ENCODE peak calls at places on chromosomes 13 and 19, in four cellular contexts. P is GM03348, Q is NCI-H1092, V is kidney tubule cell. D is an unnamed sample.

GRCh38 chr19:13840751-13841338 is 36.1 kb upstream of the NANOS3 start:
- DNase-seq in Q (no peak), P (no peak), V (no peak), D (no peak)

GRCh38 chr19:57830071-57830602 is at the start of gene ZNF587B:
- DNase-seq in P (no peak), Q (no peak), V (peak), D (peak)

GRCh38 chr13:113552786-113553540 is 31.6 kb upstream of the TFDP1 start:
- DNase-seq in V (no peak), Q (no peak), P (no peak), D (no peak)

GRCh38 chr19:44680536-44680935 is 9.3 kb downstream of the CEACAM19 start:
- DNase-seq in P (no peak), V (no peak), Q (no peak), D (no peak)

GRCh38 chr13:107209811-107210210 is 641.9 kb upstream of the ARGLU1 start:
- DNase-seq in V (no peak), P (no peak), Q (no peak), D (no peak)

GRCh38 chr19:16661480-16662034 is 618 bp downstream of the TMEM38A start:
- DNase-seq in V (no peak), Q (peak), P (no peak), D (peak)

GRCh38 chr13:32851083-32852064 is 164.8 kb upstream of the KL start:
- DNase-seq in P (no peak), Q (no peak), V (no peak), D (no peak)

GRCh38 chr19:14393303-14393702 is 12.1 kb downstream of the ADGRE5 start:
- DNase-seq in Q (no peak), V (no peak), P (peak), D (no peak)

GRCh38 chr19:6032827-6033226 is 54.9 kb upstream of the RANBP3 start:
- DNase-seq in Q (no peak), P (no peak), V (no peak), D (no peak)

GRCh38 chr19:5035105-5035761 is 66.3 kb downstream of the KDM4B start:
- DNase-seq in Q (no peak), P (no peak), V (no peak), D (no peak)

GRCh38 chr19:43957891-43958290 is 6.9 kb downstream of the ZNF221 start:
- DNase-seq in P (peak), Q (no peak), V (peak), D (no peak)

GRCh38 chr13:28413999-28414398 is 80.9 kb downstream of the FLT1 start:
- DNase-seq in P (no peak), V (no peak), Q (no peak), D (no peak)

D was measured in caudate nucleus.